ENCODE peak calls at places on chromosomes 12 and 14, in four cellular contexts. J is WTC11, P is HepG2, A is GM12878. O is an unnamed sample.

GRCh38 chr12:43282106-43282505 is 269.9 kb downstream of the ADAMTS20 start:
- DNase-seq in J (no peak), P (no peak), A (no peak), O (no peak)

GRCh38 chr12:109894939-109895338 is 5.1 kb upstream of the TCHP start:
- DNase-seq in J (no peak), P (no peak), A (no peak), O (no peak)

GRCh38 chr12:63918788-63919300 is 74.3 kb downstream of the SRGAP1 start:
- DNase-seq in J (no peak), P (peak; percentile 88), A (no peak), O (no peak)

GRCh38 chr14:31819281-31819680 is 257.8 kb upstream of the ARHGAP5 start:
- DNase-seq in J (no peak), P (no peak), A (no peak), O (no peak)

GRCh38 chr12:122411537-122411936 is 10.9 kb downstream of the CLIP1 start:
- DNase-seq in J (no peak), P (no peak), A (no peak), O (no peak)

GRCh38 chr12:70366581-70367267 is 634 bp downstream of the KCNMB4 start:
- DNase-seq in J (peak; percentile 55), P (peak; percentile 13), A (no peak), O (peak; percentile 16)

GRCh38 chr12:92032965-92033364 is 112.7 kb downstream of the BTG1 start:
- DNase-seq in J (no peak), P (no peak), A (no peak), O (no peak)

GRCh38 chr12:85866929-85867776 is 6.9 kb upstream of the NTS start:
- DNase-seq in J (no peak), P (peak; percentile 48), A (no peak), O (peak; percentile 10)

GRCh38 chr12:87196329-87196728 is 832.9 kb downstream of the C12orf50 start:
- DNase-seq in J (no peak), P (no peak), A (no peak), O (no peak)

GRCh38 chr12:113852273-113852672 is 113.9 kb downstream of the RBM19 start:
- DNase-seq in J (no peak), P (no peak), A (no peak), O (no peak)

GRCh38 chr12:1592444-1593231 is 1.7 kb downstream of the FBXL14 start:
- DNase-seq in J (peak; percentile 57), P (no peak), A (no peak), O (peak; percentile 40)

GRCh38 chr12:95956557-95957145 is 13.5 kb downstream of the AMDHD1 start:
- DNase-seq in J (peak; percentile 33), P (no peak), A (no peak), O (no peak)

GRCh38 chr12:38956337-38956736 is 50.9 kb upstream of the CPNE8 start:
- DNase-seq in J (no peak), P (no peak), A (no peak), O (no peak)

GRCh38 chr12:38961683-38962082 is 56.3 kb upstream of the CPNE8 start:
- DNase-seq in J (no peak), P (no peak), A (no peak), O (no peak)

DNA sequence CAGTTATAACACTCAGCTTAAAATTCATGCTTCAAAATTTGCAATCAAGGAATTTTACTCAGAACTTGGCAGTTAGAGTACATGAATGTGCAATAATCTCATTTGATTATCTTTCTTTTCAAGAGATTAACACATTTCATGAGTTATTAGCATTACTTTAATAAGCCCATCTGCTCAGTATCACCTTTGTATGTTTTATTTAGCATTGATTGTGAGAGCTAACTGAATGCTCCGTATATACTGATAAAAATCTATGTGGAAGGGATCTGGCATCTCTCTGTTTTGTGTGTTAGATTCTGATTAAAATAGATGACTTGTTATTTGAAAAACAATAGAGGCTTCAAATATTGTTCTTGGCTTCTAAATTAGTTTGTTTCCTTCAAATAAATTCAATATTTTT is 55.7 kb upstream of the CPNE8 start:
- DNase-seq in J (no peak), P (no peak), A (no peak), O (no peak)
- TF ChIP-seq CBFB in J (no peak), P (no peak), A (no peak), O (no peak)

GRCh38 chr12:28882444-28882843 is 266.6 kb upstream of the FAR2 start:
- DNase-seq in J (no peak), P (no peak), A (no peak), O (no peak)
- TF ChIP-seq CBFB in J (no peak), P (no peak), A (no peak), O (no peak)

DNA sequence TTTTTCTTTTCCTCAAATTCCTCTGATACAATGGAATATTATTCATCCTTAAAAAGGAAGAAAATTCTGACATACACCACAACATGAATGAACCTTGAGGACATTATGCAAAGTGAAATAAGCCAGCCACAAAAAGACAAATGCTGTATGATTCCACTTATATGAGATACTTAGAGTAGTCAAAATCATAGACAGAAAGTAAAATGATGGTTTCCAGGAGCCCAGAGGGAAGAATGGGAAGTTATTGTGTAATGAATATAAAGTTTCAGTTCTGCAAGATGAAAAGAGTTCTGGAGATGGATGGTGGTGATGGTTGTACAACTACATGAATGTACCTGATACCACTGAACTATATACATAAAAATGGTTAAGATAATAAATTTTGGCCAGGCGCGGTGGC is 18.3 kb downstream of the VWF start:
- DNase-seq in J (no peak), P (no peak), A (no peak), O (no peak)
- TF ChIP-seq CBFB in J (no peak), P (no peak), A (no peak), O (no peak)

DNA sequence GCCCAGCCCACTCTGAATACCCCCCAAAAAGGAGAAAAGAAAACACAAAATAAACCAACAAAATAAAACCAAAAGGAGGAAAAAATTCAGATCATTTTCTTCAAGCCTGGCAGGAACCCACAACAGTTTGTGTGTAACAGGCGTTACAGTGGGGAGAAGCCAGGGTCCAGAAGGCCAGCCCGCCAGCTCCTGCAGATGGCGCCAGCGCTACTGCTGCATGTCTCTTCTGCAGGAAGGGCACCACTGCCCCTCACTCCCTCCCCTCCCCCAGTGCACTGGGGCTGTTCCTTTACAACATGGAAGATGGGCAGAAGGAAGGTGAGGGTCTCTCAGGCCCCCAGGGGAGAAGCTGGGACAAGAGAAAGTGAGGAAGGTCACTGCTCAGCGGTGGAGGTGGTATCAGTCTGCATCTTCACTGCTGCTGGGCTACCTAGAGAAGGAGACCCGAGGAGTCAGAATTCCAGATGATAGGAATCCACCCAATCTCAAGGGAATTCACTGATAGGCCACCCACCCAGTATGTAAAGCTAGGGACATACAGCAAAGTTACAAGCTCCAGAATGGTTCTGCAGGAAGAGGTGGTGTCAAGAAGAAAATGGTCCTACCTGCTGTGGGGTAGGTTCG is 2.3 kb upstream of the NOP2 start:
- DNase-seq in J (peak; percentile 86), P (peak; percentile 63), A (no peak), O (peak; percentile 49)
- TF ChIP-seq CBFB in J (no peak), P (no peak), A (no peak), O (no peak)

DNA sequence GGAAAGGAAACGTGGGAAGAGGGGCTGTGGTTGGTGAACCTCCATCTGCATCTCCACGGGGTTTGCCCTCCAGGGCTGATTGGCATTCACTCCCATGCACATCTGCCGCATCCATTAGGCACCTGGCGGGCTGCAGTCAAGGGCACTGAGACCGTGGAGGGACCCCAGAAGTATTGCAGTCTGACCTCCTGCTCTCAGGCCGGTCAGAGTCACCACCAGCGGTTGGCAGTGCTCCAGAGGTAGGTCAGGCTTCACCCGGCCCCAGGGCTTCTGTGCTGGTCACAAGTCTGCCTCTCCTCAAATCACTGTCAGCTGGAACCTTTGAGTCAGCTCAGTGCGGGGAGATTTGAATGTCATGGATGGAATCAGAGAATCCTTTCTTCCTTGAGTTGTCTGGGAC is 132.3 kb downstream of the PAPOLA start:
- DNase-seq in J (no peak), P (no peak), A (no peak), O (peak; percentile 1)
- TF ChIP-seq CBFB in J (no peak), P (no peak), A (no peak), O (no peak)

O was measured in K562.